ENCODE peak calls at places on chromosomes 5 and 9, in nine cellular contexts. One of them, this sample, is unnamed.

GRCh38 chr9:91659529-91660294 is 236.1 kb upstream of the NFIL3 start:
- DNase-seq in Calu3: peak; percentile 4
- DNase-seq in tibial nerve: no peak
- DNase-seq in GM12891: no peak
- DNase-seq in T-cell: no peak
- DNase-seq in stimulated activated CD4-positive, alpha-beta T cell treated with anti-CD3 and anti-CD28 coated beads, Interleukin-12 subunit alpha, Interleukin-12 subunit beta, amount 100 ng/mL, for 4 hours: no peak
- DNase-seq in esophagus squamous epithelium: no peak
- DNase-seq in germinal center: no peak
- DNase-seq in thoracic aorta: no peak
- DNase-seq in this sample: no peak

GRCh38 chr9:114312513-114312875 is 10.4 kb upstream of the ORM1 start:
- DNase-seq in Calu3: no peak
- DNase-seq in GM12891: no peak
- DNase-seq in germinal center: no peak
- DNase-seq in tibial nerve: no peak
- DNase-seq in thoracic aorta: no peak
- DNase-seq in T-cell: no peak
- DNase-seq in esophagus squamous epithelium: no peak
- DNase-seq in stimulated activated CD4-positive, alpha-beta T cell treated with anti-CD3 and anti-CD28 coated beads, Interleukin-12 subunit alpha, Interleukin-12 subunit beta, amount 100 ng/mL, for 4 hours: no peak
- DNase-seq in this sample: peak; percentile 27

GRCh38 chr5:83922699-83923098 is 202.0 kb upstream of the HAPLN1 start:
- DNase-seq in tibial nerve: no peak
- DNase-seq in T-cell: no peak
- DNase-seq in thoracic aorta: no peak
- DNase-seq in GM12891: no peak
- DNase-seq in esophagus squamous epithelium: no peak
- DNase-seq in stimulated activated CD4-positive, alpha-beta T cell treated with anti-CD3 and anti-CD28 coated beads, Interleukin-12 subunit alpha, Interleukin-12 subunit beta, amount 100 ng/mL, for 4 hours: no peak
- DNase-seq in Calu3: no peak
- DNase-seq in germinal center: no peak
- DNase-seq in this sample: no peak

GRCh38 chr9:134025606-134026541 is 593 bp downstream of the BRD3OS start:
- DNase-seq in germinal center: peak; percentile 71
- DNase-seq in esophagus squamous epithelium: peak; percentile 26
- DNase-seq in GM12891: peak; percentile 78
- DNase-seq in stimulated activated CD4-positive, alpha-beta T cell treated with anti-CD3 and anti-CD28 coated beads, Interleukin-12 subunit alpha, Interleukin-12 subunit beta, amount 100 ng/mL, for 4 hours: peak; percentile 38
- DNase-seq in thoracic aorta: no peak
- DNase-seq in T-cell: peak; percentile 39
- DNase-seq in tibial nerve: peak; percentile 14
- DNase-seq in Calu3: peak; percentile 20
- DNase-seq in this sample: peak; percentile 57

GRCh38 chr9:4620881-4621555 is 41.1 kb upstream of the PLPP6 start:
- DNase-seq in Calu3: no peak
- DNase-seq in GM12891: no peak
- DNase-seq in stimulated activated CD4-positive, alpha-beta T cell treated with anti-CD3 and anti-CD28 coated beads, Interleukin-12 subunit alpha, Interleukin-12 subunit beta, amount 100 ng/mL, for 4 hours: no peak
- DNase-seq in thoracic aorta: no peak
- DNase-seq in germinal center: no peak
- DNase-seq in esophagus squamous epithelium: no peak
- DNase-seq in tibial nerve: no peak
- DNase-seq in T-cell: no peak
- DNase-seq in this sample: no peak

GRCh38 chr5:98638701-98639100 is 134.8 kb upstream of the RGMB start:
- DNase-seq in germinal center: no peak
- DNase-seq in thoracic aorta: no peak
- DNase-seq in tibial nerve: no peak
- DNase-seq in T-cell: no peak
- DNase-seq in stimulated activated CD4-positive, alpha-beta T cell treated with anti-CD3 and anti-CD28 coated beads, Interleukin-12 subunit alpha, Interleukin-12 subunit beta, amount 100 ng/mL, for 4 hours: no peak
- DNase-seq in esophagus squamous epithelium: no peak
- DNase-seq in GM12891: no peak
- DNase-seq in Calu3: no peak
- DNase-seq in this sample: no peak

GRCh38 chr5:38420691-38421395 is 135.6 kb downstream of the LIFR start:
- DNase-seq in GM12891: peak; percentile 19
- DNase-seq in Calu3: peak; percentile 63
- DNase-seq in germinal center: peak; percentile 22
- DNase-seq in tibial nerve: peak; percentile 81
- DNase-seq in esophagus squamous epithelium: no peak
- DNase-seq in T-cell: no peak
- DNase-seq in stimulated activated CD4-positive, alpha-beta T cell treated with anti-CD3 and anti-CD28 coated beads, Interleukin-12 subunit alpha, Interleukin-12 subunit beta, amount 100 ng/mL, for 4 hours: peak; percentile 5
- DNase-seq in thoracic aorta: no peak
- DNase-seq in this sample: no peak

GRCh38 chr5:140113180-140113698 is 670 bp upstream of the PURA start:
- DNase-seq in germinal center: peak; percentile 20
- DNase-seq in esophagus squamous epithelium: no peak
- DNase-seq in tibial nerve: no peak
- DNase-seq in GM12891: no peak
- DNase-seq in thoracic aorta: no peak
- DNase-seq in T-cell: no peak
- DNase-seq in stimulated activated CD4-positive, alpha-beta T cell treated with anti-CD3 and anti-CD28 coated beads, Interleukin-12 subunit alpha, Interleukin-12 subunit beta, amount 100 ng/mL, for 4 hours: no peak
- DNase-seq in Calu3: peak; percentile 23
- DNase-seq in this sample: peak; percentile 78

GRCh38 chr5:95284512-95285405 is at the start of gene MCTP1:
- DNase-seq in thoracic aorta: no peak
- DNase-seq in Calu3: peak; percentile 60
- DNase-seq in T-cell: no peak
- DNase-seq in stimulated activated CD4-positive, alpha-beta T cell treated with anti-CD3 and anti-CD28 coated beads, Interleukin-12 subunit alpha, Interleukin-12 subunit beta, amount 100 ng/mL, for 4 hours: no peak
- DNase-seq in germinal center: peak; percentile 7
- DNase-seq in esophagus squamous epithelium: no peak
- DNase-seq in tibial nerve: no peak
- DNase-seq in GM12891: peak; percentile 28
- DNase-seq in this sample: peak; percentile 42

GRCh38 chr9:88749420-88749819 is 214.4 kb downstream of the NXNL2 start:
- DNase-seq in Calu3: no peak
- DNase-seq in germinal center: no peak
- DNase-seq in T-cell: no peak
- DNase-seq in stimulated activated CD4-positive, alpha-beta T cell treated with anti-CD3 and anti-CD28 coated beads, Interleukin-12 subunit alpha, Interleukin-12 subunit beta, amount 100 ng/mL, for 4 hours: no peak
- DNase-seq in GM12891: no peak
- DNase-seq in tibial nerve: no peak
- DNase-seq in thoracic aorta: no peak
- DNase-seq in esophagus squamous epithelium: no peak
- DNase-seq in this sample: no peak

GRCh38 chr5:176653401-176653800 is 6.1 kb downstream of the TSPAN17 start:
- DNase-seq in Calu3: no peak
- DNase-seq in germinal center: no peak
- DNase-seq in thoracic aorta: no peak
- DNase-seq in tibial nerve: no peak
- DNase-seq in T-cell: no peak
- DNase-seq in esophagus squamous epithelium: no peak
- DNase-seq in stimulated activated CD4-positive, alpha-beta T cell treated with anti-CD3 and anti-CD28 coated beads, Interleukin-12 subunit alpha, Interleukin-12 subunit beta, amount 100 ng/mL, for 4 hours: peak; percentile 78
- DNase-seq in GM12891: no peak
- DNase-seq in this sample: no peak

GRCh38 chr5:38601133-38601842 is 44.8 kb upstream of the LIFR start:
- DNase-seq in stimulated activated CD4-positive, alpha-beta T cell treated with anti-CD3 and anti-CD28 coated beads, Interleukin-12 subunit alpha, Interleukin-12 subunit beta, amount 100 ng/mL, for 4 hours: no peak
- DNase-seq in tibial nerve: peak; percentile 33
- DNase-seq in GM12891: no peak
- DNase-seq in esophagus squamous epithelium: no peak
- DNase-seq in germinal center: no peak
- DNase-seq in T-cell: no peak
- DNase-seq in Calu3: no peak
- DNase-seq in thoracic aorta: no peak
- DNase-seq in this sample: no peak

GRCh38 chr9:135898634-135899407 is 8.5 kb downstream of the CAMSAP1 start:
- DNase-seq in stimulated activated CD4-positive, alpha-beta T cell treated with anti-CD3 and anti-CD28 coated beads, Interleukin-12 subunit alpha, Interleukin-12 subunit beta, amount 100 ng/mL, for 4 hours: no peak
- DNase-seq in GM12891: no peak
- DNase-seq in Calu3: no peak
- DNase-seq in germinal center: no peak
- DNase-seq in T-cell: no peak
- DNase-seq in tibial nerve: no peak
- DNase-seq in esophagus squamous epithelium: no peak
- DNase-seq in thoracic aorta: no peak
- DNase-seq in this sample: no peak

GRCh38 chr9:35341585-35341984 is 148.3 kb upstream of the RUSC2 start:
- DNase-seq in stimulated activated CD4-positive, alpha-beta T cell treated with anti-CD3 and anti-CD28 coated beads, Interleukin-12 subunit alpha, Interleukin-12 subunit beta, amount 100 ng/mL, for 4 hours: no peak
- DNase-seq in T-cell: no peak
- DNase-seq in germinal center: no peak
- DNase-seq in thoracic aorta: peak; percentile 67
- DNase-seq in GM12891: no peak
- DNase-seq in tibial nerve: peak; percentile 22
- DNase-seq in Calu3: no peak
- DNase-seq in esophagus squamous epithelium: no peak
- DNase-seq in this sample: peak; percentile 82

GRCh38 chr9:129393064-129393463 is 215.0 kb upstream of the IER5L start:
- DNase-seq in esophagus squamous epithelium: no peak
- DNase-seq in tibial nerve: no peak
- DNase-seq in thoracic aorta: no peak
- DNase-seq in germinal center: no peak
- DNase-seq in stimulated activated CD4-positive, alpha-beta T cell treated with anti-CD3 and anti-CD28 coated beads, Interleukin-12 subunit alpha, Interleukin-12 subunit beta, amount 100 ng/mL, for 4 hours: no peak
- DNase-seq in GM12891: no peak
- DNase-seq in Calu3: no peak
- DNase-seq in T-cell: no peak
- DNase-seq in this sample: no peak

GRCh38 chr5:169548315-169548714 is 35.3 kb upstream of the SPDL1 start:
- DNase-seq in esophagus squamous epithelium: no peak
- DNase-seq in T-cell: no peak
- DNase-seq in stimulated activated CD4-positive, alpha-beta T cell treated with anti-CD3 and anti-CD28 coated beads, Interleukin-12 subunit alpha, Interleukin-12 subunit beta, amount 100 ng/mL, for 4 hours: no peak
- DNase-seq in germinal center: no peak
- DNase-seq in GM12891: no peak
- DNase-seq in tibial nerve: no peak
- DNase-seq in thoracic aorta: no peak
- DNase-seq in Calu3: no peak
- DNase-seq in this sample: no peak

GRCh38 chr9:113463418-113464285 is at the start of gene RGS3:
- DNase-seq in GM12891: no peak
- DNase-seq in Calu3: peak; percentile 83
- DNase-seq in esophagus squamous epithelium: no peak
- DNase-seq in T-cell: no peak
- DNase-seq in stimulated activated CD4-positive, alpha-beta T cell treated with anti-CD3 and anti-CD28 coated beads, Interleukin-12 subunit alpha, Interleukin-12 subunit beta, amount 100 ng/mL, for 4 hours: no peak
- DNase-seq in germinal center: no peak
- DNase-seq in thoracic aorta: no peak
- DNase-seq in tibial nerve: no peak
- DNase-seq in this sample: peak; percentile 92

GRCh38 chr9:591292-591691 is 250.2 kb upstream of the DMRT1 start:
- DNase-seq in thoracic aorta: no peak
- DNase-seq in GM12891: no peak
- DNase-seq in germinal center: no peak
- DNase-seq in esophagus squamous epithelium: no peak
- DNase-seq in T-cell: no peak
- DNase-seq in tibial nerve: no peak
- DNase-seq in Calu3: no peak
- DNase-seq in stimulated activated CD4-positive, alpha-beta T cell treated with anti-CD3 and anti-CD28 coated beads, Interleukin-12 subunit alpha, Interleukin-12 subunit beta, amount 100 ng/mL, for 4 hours: no peak
- DNase-seq in this sample: no peak

GRCh38 chr5:120345947-120346346 is 118.2 kb upstream of the PRR16 start:
- DNase-seq in thoracic aorta: no peak
- DNase-seq in esophagus squamous epithelium: no peak
- DNase-seq in Calu3: no peak
- DNase-seq in tibial nerve: no peak
- DNase-seq in stimulated activated CD4-positive, alpha-beta T cell treated with anti-CD3 and anti-CD28 coated beads, Interleukin-12 subunit alpha, Interleukin-12 subunit beta, amount 100 ng/mL, for 4 hours: no peak
- DNase-seq in T-cell: no peak
- DNase-seq in GM12891: no peak
- DNase-seq in germinal center: no peak
- DNase-seq in this sample: no peak

GRCh38 chr5:21817668-21818419 is 1035.3 kb downstream of the CDH12 start:
- DNase-seq in stimulated activated CD4-positive, alpha-beta T cell treated with anti-CD3 and anti-CD28 coated beads, Interleukin-12 subunit alpha, Interleukin-12 subunit beta, amount 100 ng/mL, for 4 hours: no peak
- DNase-seq in germinal center: no peak
- DNase-seq in GM12891: no peak
- DNase-seq in Calu3: no peak
- DNase-seq in tibial nerve: no peak
- DNase-seq in thoracic aorta: no peak
- DNase-seq in esophagus squamous epithelium: no peak
- DNase-seq in T-cell: no peak
- DNase-seq in this sample: no peak

GRCh38 chr9:38084556-38084880 is 15.5 kb upstream of the SHB start:
- DNase-seq in thoracic aorta: no peak
- DNase-seq in tibial nerve: no peak
- DNase-seq in germinal center: no peak
- DNase-seq in T-cell: no peak
- DNase-seq in GM12891: no peak
- DNase-seq in Calu3: no peak
- DNase-seq in esophagus squamous epithelium: no peak
- DNase-seq in stimulated activated CD4-positive, alpha-beta T cell treated with anti-CD3 and anti-CD28 coated beads, Interleukin-12 subunit alpha, Interleukin-12 subunit beta, amount 100 ng/mL, for 4 hours: no peak
- DNase-seq in this sample: peak; percentile 68

GRCh38 chr5:55427157-55427556 is 107.6 kb downstream of the PLPP1 start:
- DNase-seq in T-cell: no peak
- DNase-seq in thoracic aorta: peak; percentile 38
- DNase-seq in GM12891: no peak
- DNase-seq in esophagus squamous epithelium: no peak
- DNase-seq in germinal center: no peak
- DNase-seq in tibial nerve: no peak
- DNase-seq in Calu3: no peak
- DNase-seq in stimulated activated CD4-positive, alpha-beta T cell treated with anti-CD3 and anti-CD28 coated beads, Interleukin-12 subunit alpha, Interleukin-12 subunit beta, amount 100 ng/mL, for 4 hours: no peak
- DNase-seq in this sample: no peak

GRCh38 chr9:35108461-35108860 is 5.5 kb upstream of the STOML2 start:
- DNase-seq in germinal center: no peak
- DNase-seq in Calu3: no peak
- DNase-seq in thoracic aorta: no peak
- DNase-seq in T-cell: no peak
- DNase-seq in esophagus squamous epithelium: no peak
- DNase-seq in GM12891: no peak
- DNase-seq in tibial nerve: no peak
- DNase-seq in stimulated activated CD4-positive, alpha-beta T cell treated with anti-CD3 and anti-CD28 coated beads, Interleukin-12 subunit alpha, Interleukin-12 subunit beta, amount 100 ng/mL, for 4 hours: no peak
- DNase-seq in this sample: no peak

GRCh38 chr5:121380066-121380465 is 471.6 kb upstream of the FTMT start:
- DNase-seq in tibial nerve: no peak
- DNase-seq in Calu3: no peak
- DNase-seq in T-cell: no peak
- DNase-seq in GM12891: no peak
- DNase-seq in germinal center: no peak
- DNase-seq in stimulated activated CD4-positive, alpha-beta T cell treated with anti-CD3 and anti-CD28 coated beads, Interleukin-12 subunit alpha, Interleukin-12 subunit beta, amount 100 ng/mL, for 4 hours: no peak
- DNase-seq in thoracic aorta: no peak
- DNase-seq in esophagus squamous epithelium: no peak
- DNase-seq in this sample: no peak

GRCh38 chr9:4082948-4083347 is 216.9 kb downstream of the GLIS3 start:
- DNase-seq in germinal center: no peak
- DNase-seq in GM12891: no peak
- DNase-seq in esophagus squamous epithelium: no peak
- DNase-seq in T-cell: no peak
- DNase-seq in Calu3: no peak
- DNase-seq in stimulated activated CD4-positive, alpha-beta T cell treated with anti-CD3 and anti-CD28 coated beads, Interleukin-12 subunit alpha, Interleukin-12 subunit beta, amount 100 ng/mL, for 4 hours: no peak
- DNase-seq in tibial nerve: no peak
- DNase-seq in thoracic aorta: no peak
- DNase-seq in this sample: no peak

GRCh38 chr9:132099741-132100407 is 20.2 kb upstream of the MED27 start:
- DNase-seq in tibial nerve: no peak
- DNase-seq in germinal center: no peak
- DNase-seq in GM12891: no peak
- DNase-seq in thoracic aorta: no peak
- DNase-seq in Calu3: no peak
- DNase-seq in stimulated activated CD4-positive, alpha-beta T cell treated with anti-CD3 and anti-CD28 coated beads, Interleukin-12 subunit alpha, Interleukin-12 subunit beta, amount 100 ng/mL, for 4 hours: no peak
- DNase-seq in T-cell: no peak
- DNase-seq in esophagus squamous epithelium: no peak
- DNase-seq in this sample: no peak

GRCh38 chr9:72721086-72721485 is 199.7 kb downstream of the TMC1 start:
- DNase-seq in stimulated activated CD4-positive, alpha-beta T cell treated with anti-CD3 and anti-CD28 coated beads, Interleukin-12 subunit alpha, Interleukin-12 subunit beta, amount 100 ng/mL, for 4 hours: no peak
- DNase-seq in T-cell: no peak
- DNase-seq in tibial nerve: no peak
- DNase-seq in Calu3: no peak
- DNase-seq in GM12891: no peak
- DNase-seq in thoracic aorta: no peak
- DNase-seq in esophagus squamous epithelium: no peak
- DNase-seq in germinal center: no peak
- DNase-seq in this sample: no peak

GRCh38 chr5:158287643-158288228 is 428.8 kb upstream of the CLINT1 start:
- DNase-seq in germinal center: no peak
- DNase-seq in Calu3: no peak
- DNase-seq in T-cell: no peak
- DNase-seq in GM12891: no peak
- DNase-seq in esophagus squamous epithelium: no peak
- DNase-seq in tibial nerve: peak; percentile 5
- DNase-seq in thoracic aorta: peak; percentile 7
- DNase-seq in stimulated activated CD4-positive, alpha-beta T cell treated with anti-CD3 and anti-CD28 coated beads, Interleukin-12 subunit alpha, Interleukin-12 subunit beta, amount 100 ng/mL, for 4 hours: no peak
- DNase-seq in this sample: no peak

GRCh38 chr5:137997726-137998213 is 35.1 kb downstream of the FAM13B start:
- DNase-seq in T-cell: no peak
- DNase-seq in thoracic aorta: no peak
- DNase-seq in tibial nerve: no peak
- DNase-seq in Calu3: no peak
- DNase-seq in esophagus squamous epithelium: no peak
- DNase-seq in germinal center: no peak
- DNase-seq in GM12891: peak; percentile 14
- DNase-seq in stimulated activated CD4-positive, alpha-beta T cell treated with anti-CD3 and anti-CD28 coated beads, Interleukin-12 subunit alpha, Interleukin-12 subunit beta, amount 100 ng/mL, for 4 hours: no peak
- DNase-seq in this sample: no peak

GRCh38 chr9:23492126-23493002 is 333.7 kb downstream of the ELAVL2 start:
- DNase-seq in stimulated activated CD4-positive, alpha-beta T cell treated with anti-CD3 and anti-CD28 coated beads, Interleukin-12 subunit alpha, Interleukin-12 subunit beta, amount 100 ng/mL, for 4 hours: no peak
- DNase-seq in Calu3: peak; percentile 10
- DNase-seq in thoracic aorta: no peak
- DNase-seq in tibial nerve: no peak
- DNase-seq in esophagus squamous epithelium: no peak
- DNase-seq in germinal center: no peak
- DNase-seq in T-cell: no peak
- DNase-seq in GM12891: peak; percentile 2
- DNase-seq in this sample: no peak

GRCh38 chr5:961002-961710 is 47.4 kb upstream of the NKD2 start:
- DNase-seq in thoracic aorta: no peak
- DNase-seq in germinal center: no peak
- DNase-seq in GM12891: no peak
- DNase-seq in stimulated activated CD4-positive, alpha-beta T cell treated with anti-CD3 and anti-CD28 coated beads, Interleukin-12 subunit alpha, Interleukin-12 subunit beta, amount 100 ng/mL, for 4 hours: no peak
- DNase-seq in esophagus squamous epithelium: no peak
- DNase-seq in Calu3: no peak
- DNase-seq in tibial nerve: no peak
- DNase-seq in T-cell: no peak
- DNase-seq in this sample: peak; percentile 39

This sample was measured in left lung.